ENCODE peak calls at places on chromosomes 2 and 18, in five cellular contexts. B is colonic mucosa, H is upper lobe of right lung, Q is testis, K is transverse colon. U is an unnamed sample.

GRCh38 chr2:175742367-175742766 is 259.7 kb downstream of the LNPK start:
- DNase-seq in B (no peak), H (no peak), Q (no peak), K (no peak), U (no peak)

GRCh38 chr2:36449213-36449612 is 93.6 kb downstream of the CRIM1 start:
- DNase-seq in B (no peak), H (no peak), Q (no peak), K (no peak), U (no peak)

GRCh38 chr2:172571245-172571644 is 15.4 kb downstream of the PDK1 start:
- DNase-seq in B (no peak), H (no peak), Q (no peak), K (no peak), U (no peak)

GRCh38 chr2:73339171-73339678 is 45.9 kb upstream of the EGR4 start:
- DNase-seq in B (no peak), H (no peak), Q (no peak), K (no peak), U (no peak)

GRCh38 chr18:69408522-69408921 is 7.8 kb downstream of the DOK6 start:
- DNase-seq in B (no peak), H (no peak), Q (no peak), K (no peak), U (no peak)

GRCh38 chr2:189222440-189222839 is 42.9 kb upstream of the COL5A2 start:
- DNase-seq in B (peak; percentile 47), H (peak; percentile 82), Q (no peak), K (peak; percentile 58), U (peak; percentile 80)

GRCh38 chr2:71238089-71238488 is 11.2 kb upstream of the PAIP2B start:
- DNase-seq in B (no peak), H (no peak), Q (no peak), K (no peak), U (no peak)

GRCh38 chr2:37342636-37343211 is 1.7 kb upstream of the QPCT start:
- DNase-seq in B (no peak), H (no peak), Q (no peak), K (no peak), U (no peak)

GRCh38 chr2:33354981-33355380 is 121.5 kb upstream of the RASGRP3 start:
- DNase-seq in B (no peak), H (no peak), Q (no peak), K (no peak), U (no peak)

GRCh38 chr2:146079216-146079615 is 1559.3 kb upstream of the ZEB2 start:
- DNase-seq in B (no peak), H (no peak), Q (no peak), K (no peak), U (no peak)

GRCh38 chr2:120596191-120596781 is 139.4 kb upstream of the GLI2 start:
- DNase-seq in B (no peak), H (peak; percentile 63), Q (no peak), K (no peak), U (peak; percentile 78)

GRCh38 chr2:166516712-166517303 is 22.8 kb upstream of the SCN7A start:
- DNase-seq in B (no peak), H (peak; percentile 21), Q (peak; percentile 74), K (peak; percentile 14), U (no peak)

GRCh38 chr2:215850380-215850779 is 163.0 kb downstream of the MREG start:
- DNase-seq in B (no peak), H (no peak), Q (no peak), K (no peak), U (no peak)

DNA sequence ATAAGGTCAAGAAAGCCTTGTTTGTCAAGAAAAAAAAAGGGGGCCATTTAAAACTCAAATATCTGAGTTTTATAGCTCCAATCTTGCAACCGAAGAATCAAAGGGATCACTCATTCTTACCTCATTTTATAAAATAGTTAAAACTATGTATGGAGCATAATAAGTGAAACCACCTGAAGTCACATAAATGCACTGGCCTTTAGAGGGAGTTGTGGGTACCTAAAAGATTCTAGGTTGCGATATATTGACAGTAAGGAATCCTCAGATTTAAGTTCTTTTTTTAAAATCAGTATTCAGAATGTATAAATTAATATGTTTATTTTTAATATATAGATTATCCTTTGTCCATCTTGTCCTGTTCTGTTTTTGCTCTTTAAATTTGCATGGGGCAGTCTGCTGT is 3.4 kb downstream of the ARHGAP28 start:
- DNase-seq in B (no peak), H (no peak), Q (no peak), K (no peak), U (no peak)
- TF ChIP-seq CTCF in B (no peak), H (no peak), Q (no peak), K (no peak), U (no peak)

GRCh38 chr18:40109251-40110049 is 1845.6 kb upstream of the PIK3C3 start:
- DNase-seq in B (no peak), H (no peak), Q (no peak), K (no peak), U (no peak)

GRCh38 chr18:40110455-40110854 is 1844.6 kb upstream of the PIK3C3 start:
- DNase-seq in B (no peak), H (no peak), Q (no peak), K (no peak), U (no peak)
- H3K4me1 ChIP-seq in B (no peaks in the 10 kb centered on the region), H (no peaks in the 10 kb centered on the region), Q (no peaks in the 10 kb centered on the region), K (no peaks in the 10 kb centered on the region), U (no peaks in the 10 kb centered on the region)

GRCh38 chr18:12008842-12009580 is 27.7 kb downstream of the IMPA2 start:
- DNase-seq in B (no peak), H (no peak), Q (no peak), K (peak; percentile 57), U (no peak)

GRCh38 chr18:12009581-12010140 is 28.4 kb downstream of the IMPA2 start:
- DNase-seq in B (no peak), H (no peak), Q (no peak), K (no peak), U (no peak)

GRCh38 chr18:12011199-12011961 is 30.1 kb downstream of the IMPA2 start:
- DNase-seq in B (no peak), H (no peak), Q (no peak), K (no peak), U (no peak)

GRCh38 chr18:12011962-12012549 is 30.7 kb downstream of the IMPA2 start:
- DNase-seq in B (peak; percentile 64), H (peak; percentile 72), Q (no peak), K (peak; percentile 55), U (no peak)

GRCh38 chr18:12010187-12010802 is 29.0 kb downstream of the IMPA2 start:
- DNase-seq in B (no peak), H (peak; percentile 73), Q (no peak), K (peak; percentile 56), U (no peak)
- TF ChIP-seq CTCF in B (peak; percentile 11), H (no peak), Q (no peak), K (peak; percentile 22), U (no peak)

DNA sequence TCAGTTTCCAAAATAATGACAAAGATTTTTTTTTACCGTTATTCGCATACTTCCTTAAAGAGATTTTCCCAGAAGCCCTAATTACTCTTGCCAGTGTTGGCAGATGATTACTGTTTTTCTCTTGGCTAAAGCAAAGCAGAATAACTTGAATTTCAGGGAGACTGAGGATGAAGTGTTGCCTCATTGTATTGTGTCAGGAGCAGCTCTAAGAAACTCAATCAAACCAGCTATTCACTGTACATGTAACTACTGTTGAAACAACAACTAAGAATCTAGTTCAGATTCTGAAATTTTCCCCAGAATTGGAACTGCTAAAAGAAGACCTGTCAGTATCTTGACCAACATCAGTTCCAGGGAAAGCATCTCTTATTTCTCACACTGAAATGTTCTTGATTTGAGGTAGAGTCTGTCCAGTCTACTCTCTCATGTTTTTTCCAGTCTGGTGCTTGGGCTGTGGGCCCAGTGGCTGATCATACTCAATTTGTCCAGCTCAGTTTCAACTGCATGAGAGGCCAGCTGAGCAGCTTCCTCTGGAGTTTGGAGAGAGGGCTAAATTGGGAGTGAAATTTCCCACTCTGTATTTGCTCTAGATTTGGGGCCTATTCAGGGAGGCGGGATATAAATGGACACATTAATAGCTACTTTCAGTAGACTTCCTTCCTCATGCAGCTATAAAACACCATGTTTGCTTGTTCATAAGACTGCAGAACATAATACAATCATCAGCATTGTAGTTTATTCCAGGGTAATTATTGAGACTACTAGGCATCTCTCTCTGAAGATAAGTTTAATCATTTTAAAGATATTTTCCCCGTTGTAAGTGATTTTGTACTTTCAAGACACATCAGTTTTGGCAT is 78.6 kb downstream of the PPP1R1C start:
- DNase-seq in B (no peak), H (no peak), Q (peak; percentile 17), K (peak; percentile 11), U (peak; percentile 37)
- H3K4me1 ChIP-seq in B (no peaks in the 10 kb centered on the region), H (no peaks in the 10 kb centered on the region), Q (no peaks in the 10 kb centered on the region), K (no peaks in the 10 kb centered on the region), U (peaks cover 17% of the 10 kb centered on the region)

GRCh38 chr18:37524546-37525301 is 40.9 kb downstream of the CELF4 start:
- DNase-seq in B (no peak), H (no peak), Q (no peak), K (no peak), U (no peak)
- TF ChIP-seq CTCF in B (no peak), H (no peak), Q (no peak), K (no peak), U (no peak)

GRCh38 chr2:43270930-43271615 is 44.7 kb upstream of the ZFP36L2 start:
- DNase-seq in B (no peak), H (no peak), Q (no peak), K (no peak), U (peak; percentile 63)
- H3K4me1 ChIP-seq in B (peaks cover 1% of the 10 kb centered on the region), H (peaks cover 28% of the 10 kb centered on the region), Q (peaks cover 34% of the 10 kb centered on the region), K (peaks cover 22% of the 10 kb centered on the region), U (no peaks in the 10 kb centered on the region)